ENCODE peak calls at places on chromosomes 7 and 10, in four cellular contexts. X, S, J and Q are unnamed samples.
A peak's percentile ranks its signal among the peaks of the same experiment; 100 is the strongest.

GRCh38 chr10:49743464-49744075 is 18.6 kb downstream of the OGDHL start:
- DNase-seq in X (no peak), S (no peak), J (no peak), Q (no peak)

GRCh38 chr7:7920481-7920880 is 48.1 kb upstream of the GLCCI1 start:
- DNase-seq in X (no peak), S (no peak), J (no peak), Q (peak; percentile 54)

GRCh38 chr10:32197423-32197822 is 141.2 kb upstream of the KIF5B start:
- DNase-seq in X (no peak), S (no peak), J (no peak), Q (no peak)

GRCh38 chr10:86354761-86355540 is 11.6 kb downstream of the GRID1 start:
- DNase-seq in X (no peak), S (no peak), J (no peak), Q (no peak)

GRCh38 chr10:114821915-114822770 is 563 bp downstream of the FHIP2A start:
- DNase-seq in X (no peak), S (peak; percentile 22), J (peak; percentile 48), Q (peak; percentile 65)

GRCh38 chr7:107130487-107131220 is 38.1 kb upstream of the HBP1 start:
- DNase-seq in X (peak; percentile 7), S (no peak), J (no peak), Q (no peak)

GRCh38 chr10:128326851-128327250 is 200.6 kb upstream of the MKI67 start:
- DNase-seq in X (no peak), S (no peak), J (no peak), Q (no peak)

GRCh38 chr7:137469858-137470257 is 126.3 kb upstream of the PTN start:
- DNase-seq in X (no peak), S (no peak), J (no peak), Q (no peak)

GRCh38 chr10:101817542-101818118 is 614 bp downstream of the OGA start:
- DNase-seq in X (peak; percentile 94), S (peak; percentile 88), J (peak; percentile 46), Q (peak; percentile 46)

GRCh38 chr10:114507449-114507848 is 103.1 kb upstream of the AFAP1L2 start:
- DNase-seq in X (no peak), S (peak; percentile 44), J (no peak), Q (no peak)

GRCh38 chr7:25469669-25470068 is 241.4 kb upstream of the NPVF start:
- DNase-seq in X (no peak), S (peak; percentile 5), J (no peak), Q (no peak)

GRCh38 chr7:118372530-118372929 is 148.0 kb downstream of the ANKRD7 start:
- DNase-seq in X (peak; percentile 85), S (peak; percentile 47), J (no peak), Q (no peak)

GRCh38 chr10:89710748-89711147 is 9.4 kb downstream of the KIF20B start:
- DNase-seq in X (no peak), S (peak; percentile 13), J (no peak), Q (no peak)

GRCh38 chr10:94103192-94103591 is 109.5 kb downstream of the PLCE1 start:
- DNase-seq in X (no peak), S (no peak), J (no peak), Q (no peak)

GRCh38 chr7:127844707-127845331 is 186.4 kb downstream of the LRRC4 start:
- DNase-seq in X (peak; percentile 77), S (peak; percentile 38), J (no peak), Q (no peak)

GRCh38 chr7:99362801-99363200 is 11.7 kb upstream of the ARPC1B start:
- DNase-seq in X (no peak), S (peak; percentile 55), J (no peak), Q (no peak)

GRCh38 chr10:103441206-103441605 is 11.0 kb downstream of the CALHM2 start:
- DNase-seq in X (no peak), S (no peak), J (no peak), Q (no peak)

GRCh38 chr7:94446308-94446707 is 51.6 kb downstream of the COL1A2 start:
- DNase-seq in X (no peak), S (no peak), J (no peak), Q (no peak)

GRCh38 chr10:132229834-132230556 is 43.2 kb downstream of the DPYSL4 start:
- DNase-seq in X (no peak), S (no peak), J (no peak), Q (peak; percentile 38)

GRCh38 chr7:44608916-44609648 is 2.7 kb downstream of the OGDH start:
- DNase-seq in X (peak; percentile 41), S (no peak), J (no peak), Q (no peak)

GRCh38 chr10:84424731-84425165 is 96.4 kb downstream of the CCSER2 start:
- DNase-seq in X (peak; percentile 96), S (peak; percentile 94), J (peak; percentile 67), Q (no peak)

GRCh38 chr7:22231141-22231540 is 125.8 kb downstream of the RAPGEF5 start:
- DNase-seq in X (no peak), S (no peak), J (no peak), Q (no peak)

GRCh38 chr10:46552526-46553237 is 3.8 kb downstream of the GPRIN2 start:
- DNase-seq in X (no peak), S (no peak), J (no peak), Q (no peak)

GRCh38 chr10:32253821-32254220 is 93.1 kb downstream of the EPC1 start:
- DNase-seq in X (no peak), S (no peak), J (no peak), Q (no peak)

GRCh38 chr10:13613519-13613918 is 26.8 kb downstream of the PRPF18 start:
- DNase-seq in X (peak; percentile 49), S (peak; percentile 30), J (no peak), Q (no peak)

GRCh38 chr7:6271694-6272371 is 591 bp downstream of the CYTH3 start:
- DNase-seq in X (no peak), S (no peak), J (peak; percentile 11), Q (no peak)

GRCh38 chr10:133261726-133262325 is 14.8 kb downstream of the ADAM8 start:
- DNase-seq in X (peak; percentile 43), S (peak; percentile 43), J (peak; percentile 76), Q (peak; percentile 77)

GRCh38 chr10:89478739-89479116 is 56.7 kb downstream of the SLC16A12 start:
- DNase-seq in X (no peak), S (peak; percentile 11), J (no peak), Q (no peak)

GRCh38 chr10:95531994-95532399 is 29.2 kb downstream of the SORBS1 start:
- DNase-seq in X (peak; percentile 71), S (no peak), J (no peak), Q (no peak)

GRCh38 chr10:72665925-72666324 is 26.0 kb upstream of the MCU start:
- DNase-seq in X (no peak), S (peak; percentile 92), J (no peak), Q (no peak)

GRCh38 chr7:3482147-3482921 is 181.3 kb downstream of the SDK1 start:
- DNase-seq in X (no peak), S (peak; percentile 64), J (no peak), Q (no peak)

GRCh38 chr7:134362587-134363483 is 46.1 kb upstream of the SLC35B4 start:
- DNase-seq in X (no peak), S (peak; percentile 55), J (no peak), Q (no peak)

GRCh38 chr7:148114807-148115206 is 475.8 kb upstream of the C7orf33 start:
- DNase-seq in X (no peak), S (no peak), J (no peak), Q (no peak)

GRCh38 chr7:25716421-25716820 is 435.6 kb upstream of the NFE2L3 start:
- DNase-seq in X (no peak), S (no peak), J (no peak), Q (no peak)

GRCh38 chr7:123352957-123353356 is 153.2 kb upstream of the SLC13A1 start:
- DNase-seq in X (no peak), S (peak; percentile 84), J (no peak), Q (no peak)

GRCh38 chr7:25522727-25523126 is 294.4 kb upstream of the NPVF start:
- DNase-seq in X (no peak), S (no peak), J (no peak), Q (no peak)

GRCh38 chr7:151094675-151095074 is 8.4 kb downstream of the AGAP3 start:
- DNase-seq in X (no peak), S (no peak), J (no peak), Q (no peak)

GRCh38 chr10:98213740-98214139 is 54.3 kb downstream of the LOXL4 start:
- DNase-seq in X (no peak), S (no peak), J (no peak), Q (no peak)